ENCODE peak calls at places on chromosomes 1 and 21, in four cellular contexts. M, C, Y and K are unnamed samples.

GRCh38 chr1:23200885-23201284 is 16.4 kb downstream of the HTR1D start:
- DNase-seq in M (no peak), C (no peak), Y (peak; percentile 71), K (no peak)

GRCh38 chr1:93021539-93022134 is 57.4 kb upstream of the MTF2 start:
- DNase-seq in M (peak; percentile 61), C (peak; percentile 64), Y (peak; percentile 65), K (peak; percentile 56)

GRCh38 chr1:67149179-67149770 is 14.5 kb upstream of the C1orf141 start:
- DNase-seq in M (peak; percentile 82), C (peak; percentile 90), Y (peak; percentile 70), K (peak; percentile 83)

GRCh38 chr1:205325334-205325884 is 3.9 kb upstream of the NUAK2 start:
- DNase-seq in M (peak; percentile 84), C (peak; percentile 75), Y (peak; percentile 64), K (peak; percentile 83)

GRCh38 chr1:890661-891060 is 33.1 kb upstream of the SAMD11 start:
- DNase-seq in M (peak; percentile 53), C (no peak), Y (no peak), K (peak; percentile 34)

GRCh38 chr1:208513799-208514198 is 269.6 kb upstream of the PLXNA2 start:
- DNase-seq in M (no peak), C (no peak), Y (no peak), K (no peak)

GRCh38 chr1:117110774-117111173 is 10.8 kb downstream of the TRIM45 start:
- DNase-seq in M (peak; percentile 47), C (peak; percentile 43), Y (no peak), K (no peak)

GRCh38 chr1:116902027-116902426 is 7.7 kb upstream of the PTGFRN start:
- DNase-seq in M (no peak), C (no peak), Y (no peak), K (no peak)

GRCh38 chr1:236021424-236022135 is 43.3 kb downstream of the NID1 start:
- DNase-seq in M (peak; percentile 54), C (peak; percentile 61), Y (no peak), K (no peak)

GRCh38 chr1:232250410-232250809 is 379.5 kb downstream of the SIPA1L2 start:
- DNase-seq in M (no peak), C (no peak), Y (no peak), K (no peak)

GRCh38 chr1:201970334-201971159 is 11.9 kb upstream of the RNPEP start:
- DNase-seq in M (peak; percentile 58), C (peak; percentile 78), Y (no peak), K (peak; percentile 15)

GRCh38 chr1:169263059-169263458 is 104.5 kb downstream of the NME7 start:
- DNase-seq in M (no peak), C (no peak), Y (no peak), K (no peak)

GRCh38 chr1:44808938-44809917 is 905 bp downstream of the BTBD19 start:
- DNase-seq in M (peak; percentile 82), C (peak; percentile 92), Y (peak; percentile 36), K (peak; percentile 90)

GRCh38 chr1:245026252-245026651 is 128.5 kb upstream of the KIF26B start:
- DNase-seq in M (no peak), C (no peak), Y (no peak), K (no peak)

GRCh38 chr21:39680216-39680615 is 64.8 kb upstream of the IGSF5 start:
- DNase-seq in M (no peak), C (no peak), Y (no peak), K (no peak)

GRCh38 chr1:225617479-225617878 is 35.4 kb downstream of the ENAH start:
- DNase-seq in M (peak; percentile 61), C (peak; percentile 72), Y (no peak), K (peak; percentile 36)

GRCh38 chr1:212651521-212651920 is 43.0 kb downstream of the ATF3 start:
- DNase-seq in M (peak; percentile 70), C (peak; percentile 85), Y (no peak), K (no peak)
- H2AFZ ChIP-seq in M (peak overlapping the region; percentile 69), C (peak overlapping the region; percentile 57), Y (peak overlapping the region; percentile 3), K (no peak overlapping the region)

GRCh38 chr21:45941338-45941710 is 40.2 kb upstream of the COL6A1 start:
- DNase-seq in M (no peak), C (no peak), Y (no peak), K (no peak)
- H3K4me1 ChIP-seq in M (no peaks in the 10 kb centered on the region), C (no peaks in the 10 kb centered on the region), Y (no peaks in the 10 kb centered on the region), K (no peaks in the 10 kb centered on the region)

GRCh38 chr1:163922743-163923186 is 601.0 kb downstream of the NUF2 start:
- DNase-seq in M (no peak), C (no peak), Y (no peak), K (peak; percentile 2)
- H3K4me3 ChIP-seq in M (no peak overlapping the region), C (no peak overlapping the region), Y (no peak overlapping the region), K (no peak overlapping the region)

GRCh38 chr1:40372658-40373322 is 737 bp upstream of the SMAP2 start:
- DNase-seq in M (no peak), C (no peak), Y (no peak), K (no peak)

GRCh38 chr1:40371707-40372258 is 1.7 kb upstream of the SMAP2 start:
- DNase-seq in M (no peak), C (no peak), Y (no peak), K (no peak)

GRCh38 chr1:40377512-40377911 is 4.0 kb downstream of the SMAP2 start:
- DNase-seq in M (no peak), C (no peak), Y (no peak), K (no peak)

DNA sequence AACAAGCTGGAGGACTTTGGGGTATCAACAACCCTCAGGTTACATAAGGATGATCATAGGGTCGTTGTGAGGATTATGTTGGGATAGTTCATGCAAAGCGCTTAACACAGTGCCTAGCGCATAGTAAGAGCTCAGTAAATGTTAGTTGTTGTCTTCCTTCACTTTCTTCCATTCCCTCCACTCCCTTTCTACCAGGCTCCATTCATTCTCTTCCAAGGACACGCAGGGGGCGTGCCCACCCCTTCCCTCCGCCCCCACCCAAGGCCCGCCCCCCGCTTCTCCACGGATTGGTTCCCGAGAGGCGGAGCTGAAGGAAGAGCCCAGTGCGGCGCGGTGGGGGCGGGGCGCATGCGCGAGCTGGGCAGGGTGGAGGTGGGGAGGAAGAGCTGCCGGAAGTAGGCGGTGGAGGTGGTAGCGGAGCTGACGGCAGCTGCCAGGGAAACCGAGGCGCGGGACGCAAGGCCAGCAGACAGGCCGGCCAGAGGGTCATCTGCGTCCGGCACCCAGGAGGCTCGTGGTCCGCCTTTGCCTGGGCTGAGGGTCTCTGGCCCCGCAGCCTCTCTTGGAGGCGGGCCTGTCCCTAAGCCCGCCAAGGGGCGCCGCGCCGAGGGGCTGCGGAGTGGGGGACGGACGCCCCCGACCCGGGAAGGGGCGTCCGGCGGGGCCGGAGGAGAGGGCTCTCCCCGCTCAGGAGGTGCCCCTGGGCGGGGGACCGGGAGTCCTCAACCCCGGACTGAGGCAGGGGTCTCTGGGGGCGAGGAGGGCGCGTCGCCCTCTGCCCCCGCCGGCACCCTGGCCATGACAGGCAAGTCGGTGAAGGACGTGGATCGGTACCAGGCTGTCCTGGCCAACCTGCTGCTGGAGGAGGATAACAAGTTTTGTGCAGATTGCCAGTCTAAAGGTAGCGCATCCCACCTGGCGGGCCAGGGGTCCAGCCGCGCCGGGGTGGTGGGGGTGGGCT is at the start of gene SMAP2:
- DNase-seq in M (peak; percentile 92), C (peak; percentile 98), Y (peak; percentile 100), K (peak; percentile 96)
- H2AFZ ChIP-seq in M (peak within 1 kb of the TSS; percentile 98), C (peak within 1 kb of the TSS; percentile 91), Y (peak within 1 kb of the TSS; percentile 95), K (peak within 1 kb of the TSS; percentile 89)

DNA sequence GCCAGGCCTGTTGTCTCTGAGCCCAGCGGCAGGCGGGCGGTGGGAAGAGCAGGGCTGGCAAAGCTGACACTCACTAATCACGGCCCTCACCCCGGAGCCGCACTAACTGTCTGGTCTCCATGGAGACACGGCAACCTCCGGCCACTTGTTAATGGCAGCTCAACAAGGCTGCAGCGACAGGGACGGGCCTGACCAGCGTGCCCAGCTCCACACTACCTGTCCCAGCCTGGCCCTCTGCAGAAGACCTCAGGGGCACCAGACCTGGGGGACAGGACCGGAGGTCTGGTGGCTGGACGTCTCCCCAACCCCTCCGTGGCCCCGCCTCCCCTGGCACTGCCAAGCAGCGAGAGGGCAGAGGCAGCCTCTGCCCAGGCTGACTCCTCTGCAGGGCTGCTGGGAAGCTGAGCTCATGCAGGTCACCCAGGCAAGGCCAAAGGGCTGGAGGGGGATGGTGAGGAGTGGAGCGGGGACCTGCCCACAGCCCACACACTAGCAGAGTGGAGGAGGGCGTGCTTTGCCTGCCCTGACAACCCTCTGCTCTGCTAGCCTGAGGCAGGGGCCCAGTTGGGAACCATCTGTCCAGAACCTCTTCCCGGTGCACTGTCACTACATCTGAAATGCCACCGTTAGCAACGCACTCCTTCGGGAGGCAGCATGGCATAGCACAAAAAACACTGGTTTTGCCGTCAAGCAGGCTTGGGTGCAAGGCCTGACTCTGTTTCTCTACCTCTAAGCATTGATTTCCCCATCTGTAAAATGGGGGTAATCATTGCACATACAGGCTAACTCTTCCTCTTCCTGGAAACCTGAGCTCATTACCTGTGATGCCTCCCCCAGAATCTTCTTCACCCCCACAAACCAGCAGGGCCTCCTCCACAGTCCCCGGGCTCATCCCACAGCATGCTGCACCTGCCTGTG is 29.6 kb upstream of the WASF2 start:
- DNase-seq in M (no peak), C (no peak), Y (no peak), K (no peak)
- H3K4me1 ChIP-seq in M (peaks cover 9% of the 10 kb centered on the region), C (peaks cover 25% of the 10 kb centered on the region), Y (peaks cover 40% of the 10 kb centered on the region), K (peaks cover 41% of the 10 kb centered on the region)

GRCh38 chr1:111476214-111476613 is 2.4 kb downstream of the C1orf162 start:
- DNase-seq in M (no peak), C (no peak), Y (no peak), K (no peak)
- H3K4me3 ChIP-seq in M (no peak overlapping the region), C (no peak overlapping the region), Y (no peak overlapping the region), K (no peak overlapping the region)

GRCh38 chr21:26846036-26846931 is 1.1 kb upstream of the ADAMTS1 start:
- DNase-seq in M (peak; percentile 82), C (peak; percentile 86), Y (no peak), K (peak; percentile 87)

GRCh38 chr21:26845750-26846035 is 484 bp upstream of the ADAMTS1 start:
- DNase-seq in M (no peak), C (no peak), Y (no peak), K (no peak)

GRCh38 chr21:26844258-26845065 is 747 bp downstream of the ADAMTS1 start:
- DNase-seq in M (peak; percentile 22), C (peak; percentile 76), Y (no peak), K (peak; percentile 63)

GRCh38 chr21:26843912-26844257 is 1.3 kb downstream of the ADAMTS1 start:
- DNase-seq in M (peak; percentile 55), C (peak; percentile 80), Y (no peak), K (peak; percentile 61)

GRCh38 chr21:26845066-26845749 is at the start of gene ADAMTS1:
- DNase-seq in M (peak; percentile 92), C (peak; percentile 94), Y (no peak), K (peak; percentile 95)
- H2AFZ ChIP-seq in M (peak within 1 kb of the TSS; percentile 89), C (peak within 1 kb of the TSS; percentile 94), Y (no peak within 1 kb of the TSS), K (peak within 1 kb of the TSS; percentile 79)